ENCODE peak calls at places on chromosome 22, in five cellular contexts. One of them, this sample, is unnamed.

GRCh38 chr22:38403806-38404205 is 51.2 kb downstream of the KCNJ4 start:
- DNase-seq in HepG2: no peak
- DNase-seq in HCT116: no peak
- DNase-seq in K562: no peak
- DNase-seq in GM12878: no peak
- DNase-seq in this sample: no peak

GRCh38 chr22:17483670-17484372 is 79.5 kb upstream of the SLC25A18 start:
- DNase-seq in HepG2: no peak
- DNase-seq in HCT116: no peak
- DNase-seq in K562: no peak
- DNase-seq in GM12878: no peak
- DNase-seq in this sample: no peak

GRCh38 chr22:30249049-30250038 is 2.8 kb upstream of the LIF start:
- DNase-seq in HepG2: peak; percentile 40
- DNase-seq in HCT116: no peak
- DNase-seq in K562: peak; percentile 50
- DNase-seq in GM12878: no peak
- DNase-seq in this sample: no peak

GRCh38 chr22:26592368-26593015 is 2.6 kb upstream of the TPST2 start:
- DNase-seq in HepG2: no peak
- DNase-seq in HCT116: no peak
- DNase-seq in K562: no peak
- DNase-seq in GM12878: peak; percentile 72
- DNase-seq in this sample: no peak

GRCh38 chr22:36569999-36570398 is 41.0 kb upstream of the EIF3D start:
- DNase-seq in HepG2: peak; percentile 18
- DNase-seq in HCT116: peak; percentile 33
- DNase-seq in K562: peak; percentile 46
- DNase-seq in GM12878: no peak
- DNase-seq in this sample: peak; percentile 79

GRCh38 chr22:36753120-36753802 is 22.7 kb downstream of the IFT27 start:
- DNase-seq in HepG2: no peak
- DNase-seq in HCT116: no peak
- DNase-seq in K562: no peak
- DNase-seq in GM12878: no peak
- DNase-seq in this sample: no peak

GRCh38 chr22:40714514-40714966 is 35.3 kb downstream of the MCHR1 start:
- DNase-seq in HepG2: peak; percentile 51
- DNase-seq in HCT116: no peak
- DNase-seq in K562: no peak
- DNase-seq in GM12878: no peak
- DNase-seq in this sample: peak; percentile 72

GRCh38 chr22:33835196-33835788 is 85.0 kb downstream of the LARGE1 start:
- DNase-seq in HepG2: no peak
- DNase-seq in HCT116: no peak
- DNase-seq in K562: no peak
- DNase-seq in GM12878: no peak
- DNase-seq in this sample: no peak

GRCh38 chr22:43129426-43130425 is 13.5 kb downstream of the MCAT start:
- DNase-seq in HepG2: no peak
- DNase-seq in HCT116: no peak
- DNase-seq in K562: no peak
- DNase-seq in GM12878: no peak
- DNase-seq in this sample: no peak

GRCh38 chr22:40238425-40239344 is 61.0 kb downstream of the TNRC6B start:
- DNase-seq in HepG2: no peak
- DNase-seq in HCT116: no peak
- DNase-seq in K562: no peak
- DNase-seq in GM12878: no peak
- DNase-seq in this sample: no peak

GRCh38 chr22:40499187-40499753 is 128.9 kb downstream of the SGSM3 start:
- DNase-seq in HepG2: peak; percentile 84
- DNase-seq in HCT116: peak; percentile 79
- DNase-seq in K562: peak; percentile 70
- DNase-seq in GM12878: peak; percentile 55
- DNase-seq in this sample: peak; percentile 10

GRCh38 chr22:38940985-38941384 is 16.4 kb upstream of the APOBEC3A start:
- DNase-seq in HepG2: no peak
- DNase-seq in HCT116: no peak
- DNase-seq in K562: no peak
- DNase-seq in GM12878: no peak
- DNase-seq in this sample: no peak

GRCh38 chr22:38927033-38927789 is 30.2 kb upstream of the APOBEC3A start:
- DNase-seq in HepG2: no peak
- DNase-seq in HCT116: peak; percentile 74
- DNase-seq in K562: no peak
- DNase-seq in GM12878: peak; percentile 7
- DNase-seq in this sample: peak; percentile 86

GRCh38 chr22:35575116-35575748 is 34.6 kb downstream of the RASD2 start:
- DNase-seq in HepG2: no peak
- DNase-seq in HCT116: no peak
- DNase-seq in K562: peak; percentile 16
- DNase-seq in GM12878: no peak
- DNase-seq in this sample: no peak

GRCh38 chr22:25490869-25491268 is 73.6 kb upstream of the GRK3 start:
- DNase-seq in HepG2: no peak
- DNase-seq in HCT116: no peak
- DNase-seq in K562: no peak
- DNase-seq in GM12878: no peak
- DNase-seq in this sample: no peak
- TF ChIP-seq MAX in HepG2: no peak
- TF ChIP-seq MAX in HCT116: no peak
- TF ChIP-seq MAX in K562: no peak
- TF ChIP-seq MAX in GM12878: no peak
- TF ChIP-seq MAX in this sample: no peak

GRCh38 chr22:44242946-44243724 is 62.4 kb downstream of the PARVG start:
- DNase-seq in HepG2: no peak
- DNase-seq in HCT116: no peak
- DNase-seq in K562: no peak
- DNase-seq in GM12878: no peak
- DNase-seq in this sample: peak; percentile 31
- TF ChIP-seq ZNF274 in HepG2: no peak
- TF ChIP-seq ZNF274 in HCT116: no peak
- TF ChIP-seq ZNF274 in K562: no peak
- TF ChIP-seq ZNF274 in GM12878: no peak
- TF ChIP-seq ZNF274 in this sample: no peak

DNA sequence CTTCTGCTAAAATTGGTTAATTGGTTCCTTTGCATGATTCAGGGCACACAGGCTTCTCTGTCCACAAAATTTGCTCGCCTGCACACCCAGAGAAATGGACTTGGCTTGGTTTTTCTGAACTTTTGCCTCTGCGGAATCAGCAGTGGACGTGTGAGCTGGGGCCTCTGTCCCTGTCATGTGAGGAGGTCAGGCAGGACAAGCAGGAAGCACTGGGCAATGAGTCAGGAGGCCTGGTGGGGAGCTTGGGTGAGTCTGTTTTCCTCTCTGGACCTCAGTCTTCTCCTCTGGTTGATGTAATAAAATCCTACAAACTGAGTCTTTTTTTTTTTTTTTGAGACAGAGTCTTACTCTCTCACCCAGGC is 10.4 kb upstream of the CELSR1 start:
- DNase-seq in HepG2: peak; percentile 58
- DNase-seq in HCT116: no peak
- DNase-seq in K562: no peak
- DNase-seq in GM12878: no peak
- DNase-seq in this sample: no peak
- TF ChIP-seq MAX in HepG2: peak; percentile 26
- TF ChIP-seq MAX in HCT116: no peak
- TF ChIP-seq MAX in K562: no peak
- TF ChIP-seq MAX in GM12878: no peak
- TF ChIP-seq MAX in this sample: no peak

GRCh38 chr22:49290711-49291110 is 537.0 kb downstream of the BRD1 start:
- DNase-seq in HepG2: no peak
- DNase-seq in HCT116: no peak
- DNase-seq in K562: no peak
- DNase-seq in GM12878: no peak
- DNase-seq in this sample: no peak

GRCh38 chr22:49289822-49290221 is 537.9 kb downstream of the BRD1 start:
- DNase-seq in HepG2: no peak
- DNase-seq in HCT116: no peak
- DNase-seq in K562: no peak
- DNase-seq in GM12878: no peak
- DNase-seq in this sample: no peak

GRCh38 chr22:49291781-49292180 is 535.9 kb downstream of the BRD1 start:
- DNase-seq in HepG2: no peak
- DNase-seq in HCT116: no peak
- DNase-seq in K562: no peak
- DNase-seq in GM12878: no peak
- DNase-seq in this sample: peak; percentile 23

GRCh38 chr22:49291169-49291568 is 536.5 kb downstream of the BRD1 start:
- DNase-seq in HepG2: no peak
- DNase-seq in HCT116: no peak
- DNase-seq in K562: no peak
- DNase-seq in GM12878: no peak
- DNase-seq in this sample: no peak

DNA sequence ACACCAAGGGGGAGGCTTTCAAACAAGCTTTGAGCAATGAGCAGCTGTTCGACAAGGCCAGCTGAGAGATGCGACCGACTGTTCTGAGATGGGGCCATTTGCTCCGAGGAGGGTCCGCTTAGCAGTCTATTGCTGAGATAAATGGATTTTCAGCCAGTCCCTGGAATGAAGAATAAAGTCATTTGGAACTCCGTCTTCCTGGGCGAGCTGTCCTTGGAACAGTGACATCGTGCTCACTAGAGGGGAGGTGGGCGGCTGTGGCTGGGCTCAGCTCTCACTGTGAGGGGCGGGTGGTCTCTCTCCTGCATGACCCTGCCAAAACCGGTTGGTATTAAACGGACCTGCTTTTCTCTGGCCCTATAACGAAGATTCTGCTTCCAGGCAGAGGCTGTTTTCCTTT is 537.4 kb downstream of the BRD1 start:
- DNase-seq in HepG2: no peak
- DNase-seq in HCT116: no peak
- DNase-seq in K562: no peak
- DNase-seq in GM12878: no peak
- DNase-seq in this sample: no peak
- TF ChIP-seq ZNF274 in HepG2: no peak
- TF ChIP-seq ZNF274 in HCT116: no peak
- TF ChIP-seq ZNF274 in K562: no peak
- TF ChIP-seq ZNF274 in GM12878: no peak
- TF ChIP-seq ZNF274 in this sample: no peak

GRCh38 chr22:47397673-47398072 is 635.2 kb downstream of the TBC1D22A start:
- DNase-seq in HepG2: no peak
- DNase-seq in HCT116: no peak
- DNase-seq in K562: no peak
- DNase-seq in GM12878: no peak
- DNase-seq in this sample: no peak

GRCh38 chr22:47394504-47395440 is 632.3 kb downstream of the TBC1D22A start:
- DNase-seq in HepG2: no peak
- DNase-seq in HCT116: no peak
- DNase-seq in K562: no peak
- DNase-seq in GM12878: no peak
- DNase-seq in this sample: no peak

GRCh38 chr22:47396515-47396914 is 634.1 kb downstream of the TBC1D22A start:
- DNase-seq in HepG2: no peak
- DNase-seq in HCT116: no peak
- DNase-seq in K562: no peak
- DNase-seq in GM12878: no peak
- DNase-seq in this sample: no peak

GRCh38 chr22:47396105-47396504 is 633.7 kb downstream of the TBC1D22A start:
- DNase-seq in HepG2: no peak
- DNase-seq in HCT116: no peak
- DNase-seq in K562: no peak
- DNase-seq in GM12878: no peak
- DNase-seq in this sample: no peak

GRCh38 chr22:47395481-47395880 is 633.0 kb downstream of the TBC1D22A start:
- DNase-seq in HepG2: no peak
- DNase-seq in HCT116: no peak
- DNase-seq in K562: no peak
- DNase-seq in GM12878: no peak
- DNase-seq in this sample: no peak
- TF ChIP-seq MAX in HepG2: no peak
- TF ChIP-seq MAX in HCT116: no peak
- TF ChIP-seq MAX in K562: no peak
- TF ChIP-seq MAX in GM12878: no peak
- TF ChIP-seq MAX in this sample: no peak

GRCh38 chr22:19815823-19816290 is 38.8 kb downstream of the GNB1L start:
- DNase-seq in HepG2: no peak
- DNase-seq in HCT116: no peak
- DNase-seq in K562: no peak
- DNase-seq in GM12878: no peak
- DNase-seq in this sample: no peak
- TF ChIP-seq ZNF274 in HepG2: no peak
- TF ChIP-seq ZNF274 in HCT116: no peak
- TF ChIP-seq ZNF274 in K562: no peak
- TF ChIP-seq ZNF274 in GM12878: no peak
- TF ChIP-seq ZNF274 in this sample: no peak

This sample was measured in H1.